ENCODE peak calls at places on chromosomes 3 and 15, in ten cellular contexts. M is RKO; U is NCI-H1092 treated with DMSO at 0.1 percent for 48 hours; N is EL; G is heart right ventricle; L is frontal cortex; T is stromal cell of bone marrow; Y is mucosa of descending colon; Q is activated CD8-positive, alpha-beta memory T cell treated with anti-CD3 and anti-CD28 coated beads, Interleukin-2, amount 10 ng/mL, durations not matched to agents 7 days and 5 days; P is GM19239. R is an unnamed sample.
A peak's percentile ranks its signal among the peaks of the same experiment; 100 is the strongest.

GRCh38 chr15:84715442-84716035 is 400 bp downstream of the SEC11A start:
- DNase-seq in M (peak; percentile 54), U (no peak), N (peak; percentile 27), G (no peak), L (no peak), T (no peak), Y (peak; percentile 59), Q (peak; percentile 61), P (no peak), R (peak; percentile 8)

GRCh38 chr15:61342390-61342789 is 113.3 kb upstream of the RORA start:
- DNase-seq in M (no peak), U (no peak), N (no peak), G (no peak), L (no peak), T (no peak), Y (no peak), Q (no peak), P (no peak), R (no peak)

GRCh38 chr15:28105793-28106192 is 6.7 kb upstream of the OCA2 start:
- DNase-seq in M (no peak), U (no peak), N (no peak), G (no peak), L (no peak), T (no peak), Y (no peak), Q (no peak), P (no peak), R (no peak)

GRCh38 chr15:67433495-67434099 is 87.3 kb upstream of the C15orf61 start:
- DNase-seq in M (peak; percentile 52), U (peak; percentile 7), N (peak; percentile 61), G (no peak), L (peak; percentile 3), T (peak; percentile 43), Y (no peak), Q (no peak), P (peak; percentile 28), R (peak; percentile 45)

GRCh38 chr15:67691450-67691849 is 133.9 kb upstream of the SKOR1 start:
- DNase-seq in M (no peak), U (no peak), N (no peak), G (no peak), L (no peak), T (no peak), Y (no peak), Q (no peak), P (no peak), R (no peak)

GRCh38 chr3:63207066-63207590 is 71.0 kb upstream of the SYNPR start:
- DNase-seq in M (peak; percentile 66), U (no peak), N (no peak), G (no peak), L (no peak), T (no peak), Y (no peak), Q (no peak), P (no peak), R (no peak)

GRCh38 chr3:14858105-14858504 is 39.3 kb downstream of the FGD5 start:
- DNase-seq in M (no peak), U (no peak), N (no peak), G (no peak), L (no peak), T (no peak), Y (no peak), Q (no peak), P (no peak), R (no peak)

GRCh38 chr15:74036271-74037170 is 42.0 kb downstream of the PML start:
- DNase-seq in M (peak; percentile 50), U (peak; percentile 21), N (peak; percentile 54), G (peak; percentile 39), L (peak; percentile 57), T (no peak), Y (no peak), Q (no peak), P (no peak), R (peak; percentile 38)

GRCh38 chr3:78991656-78992055 is 776.1 kb downstream of the ROBO1 start:
- DNase-seq in M (no peak), U (no peak), N (no peak), G (no peak), L (no peak), T (no peak), Y (no peak), Q (no peak), P (no peak), R (no peak)

GRCh38 chr3:177802151-177802900 is 605.0 kb upstream of the TBL1XR1 start:
- DNase-seq in M (no peak), U (peak; percentile 93), N (peak; percentile 56), G (no peak), L (no peak), T (no peak), Y (no peak), Q (no peak), P (no peak), R (peak; percentile 59)

GRCh38 chr3:4290272-4290893 is 12.8 kb upstream of the SETMAR start:
- DNase-seq in M (peak; percentile 62), U (no peak), N (peak; percentile 29), G (no peak), L (no peak), T (no peak), Y (no peak), Q (no peak), P (peak; percentile 9), R (peak; percentile 24)

GRCh38 chr3:123159926-123160635 is 41.7 kb upstream of the SEC22A start:
- DNase-seq in M (no peak), U (no peak), N (peak; percentile 45), G (no peak), L (no peak), T (peak; percentile 13), Y (no peak), Q (no peak), P (no peak), R (no peak)

GRCh38 chr3:119346076-119346496 is 51.9 kb downstream of the ARHGAP31 start:
- DNase-seq in M (no peak), U (no peak), N (peak; percentile 9), G (no peak), L (no peak), T (no peak), Y (no peak), Q (no peak), P (no peak), R (no peak)

GRCh38 chr3:106261915-106262683 is 393.3 kb upstream of the CBLB start:
- DNase-seq in M (no peak), U (no peak), N (peak; percentile 92), G (no peak), L (no peak), T (peak; percentile 24), Y (no peak), Q (no peak), P (no peak), R (peak; percentile 9)

GRCh38 chr3:152302521-152303021 is 33.8 kb downstream of the MBNL1 start:
- DNase-seq in M (no peak), U (peak; percentile 25), N (peak; percentile 90), G (peak; percentile 30), L (no peak), T (peak; percentile 83), Y (no peak), Q (no peak), P (no peak), R (no peak)

GRCh38 chr3:111926266-111926676 is 52.6 kb upstream of the ABHD10 start:
- DNase-seq in M (no peak), U (no peak), N (no peak), G (no peak), L (no peak), T (no peak), Y (no peak), Q (no peak), P (no peak), R (no peak)

GRCh38 chr3:20608054-20608738 is 422.2 kb upstream of the SGO1 start:
- DNase-seq in M (no peak), U (no peak), N (no peak), G (no peak), L (no peak), T (no peak), Y (no peak), Q (no peak), P (no peak), R (no peak)

GRCh38 chr15:77527164-77527778 is 105.4 kb downstream of the LINGO1 start:
- DNase-seq in M (no peak), U (no peak), N (peak; percentile 62), G (peak; percentile 54), L (no peak), T (no peak), Y (no peak), Q (no peak), P (no peak), R (no peak)

GRCh38 chr3:187742351-187743171 is 2.7 kb downstream of the BCL6 start:
- DNase-seq in M (no peak), U (no peak), N (peak; percentile 48), G (no peak), L (no peak), T (no peak), Y (no peak), Q (peak; percentile 49), P (no peak), R (peak; percentile 22)

GRCh38 chr15:62833671-62834070 is 208.9 kb upstream of the TPM1 start:
- DNase-seq in M (no peak), U (no peak), N (no peak), G (no peak), L (no peak), T (no peak), Y (no peak), Q (no peak), P (no peak), R (no peak)

GRCh38 chr3:193710286-193711164 is 117.5 kb downstream of the OPA1 start:
- DNase-seq in M (no peak), U (no peak), N (no peak), G (no peak), L (no peak), T (no peak), Y (no peak), Q (no peak), P (no peak), R (no peak)

GRCh38 chr3:120144267-120144666 is 50.0 kb upstream of the GSK3B start:
- DNase-seq in M (no peak), U (no peak), N (peak; percentile 91), G (no peak), L (no peak), T (no peak), Y (no peak), Q (no peak), P (no peak), R (peak; percentile 51)

GRCh38 chr3:139455855-139456254 is 20.5 kb downstream of the RBP2 start:
- DNase-seq in M (peak; percentile 21), U (peak; percentile 41), N (no peak), G (no peak), L (no peak), T (no peak), Y (no peak), Q (no peak), P (no peak), R (peak; percentile 15)

GRCh38 chr3:131849640-131850039 is 185.2 kb downstream of the CPNE4 start:
- DNase-seq in M (no peak), U (no peak), N (no peak), G (no peak), L (no peak), T (no peak), Y (no peak), Q (no peak), P (no peak), R (no peak)

GRCh38 chr15:63323798-63324651 is 46.6 kb downstream of the APH1B start:
- DNase-seq in M (no peak), U (no peak), N (no peak), G (no peak), L (no peak), T (no peak), Y (no peak), Q (no peak), P (no peak), R (no peak)

GRCh38 chr3:16741890-16742289 is 136.7 kb upstream of the DAZL start:
- DNase-seq in M (no peak), U (no peak), N (peak; percentile 57), G (peak; percentile 13), L (no peak), T (peak; percentile 28), Y (no peak), Q (no peak), P (no peak), R (peak; percentile 21)